ENCODE peak calls at places on chromosomes 1 and 21, in seven cellular contexts. L is keratinocyte, Z is HCT116, T is cardiac muscle cell, U is heart right ventricle, O is left ventricle myocardium inferior, F is body of pancreas. S is an unnamed sample. For H3K36me3, the result is how much of the 10 kb centered on the place peaks cover.

GRCh38 chr21:46542588-46543092 is 62.2 kb downstream of the S100B start:
- DNase-seq in L (no peak), Z (no peak), T (no peak), U (no peak), O (no peak), F (no peak), S (no peak)

GRCh38 chr1:36134805-36135339 is 9.8 kb upstream of the COL8A2 start:
- DNase-seq in L (peak), Z (no peak), T (peak), U (no peak), O (peak), F (peak), S (peak)

GRCh38 chr1:9111957-9112356 is 16.9 kb downstream of the GPR157 start:
- DNase-seq in L (no peak), Z (no peak), T (no peak), U (no peak), O (no peak), F (no peak), S (no peak)

GRCh38 chr1:239795289-239795688 is 296.4 kb upstream of the FMN2 start:
- DNase-seq in L (no peak), Z (no peak), T (no peak), U (no peak), O (no peak), F (no peak), S (no peak)

GRCh38 chr1:100076744-100077143 is 56.0 kb downstream of the SASS6 start:
- DNase-seq in L (no peak), Z (no peak), T (no peak), U (no peak), O (no peak), F (no peak), S (no peak)

GRCh38 chr1:220852408-220852807 is 26.8 kb upstream of the HLX start:
- DNase-seq in L (no peak), Z (no peak), T (no peak), U (no peak), O (no peak), F (no peak), S (no peak)

GRCh38 chr1:153429266-153430165 is 13.2 kb downstream of the S100A7A start:
- DNase-seq in L (no peak), Z (no peak), T (no peak), U (no peak), O (no peak), F (no peak), S (no peak)

GRCh38 chr1:231628207-231628876 is 1.8 kb downstream of the DISC1 start:
- DNase-seq in L (no peak), Z (no peak), T (no peak), U (no peak), O (no peak), F (no peak), S (no peak)

GRCh38 chr1:46298387-46298786 is 5.0 kb downstream of the LRRC41 start:
- DNase-seq in L (no peak), Z (no peak), T (no peak), U (no peak), O (no peak), F (no peak), S (no peak)

GRCh38 chr1:13583964-13584791 is 546 bp downstream of the PDPN start:
- DNase-seq in L (no peak), Z (no peak), T (peak), U (peak), O (peak), F (no peak), S (no peak)

GRCh38 chr1:50493710-50494109 is 70.5 kb upstream of the DMRTA2 start:
- DNase-seq in L (no peak), Z (no peak), T (no peak), U (no peak), O (no peak), F (no peak), S (no peak)

GRCh38 chr1:8171751-8172464 is 145.8 kb upstream of the ERRFI1 start:
- DNase-seq in L (no peak), Z (no peak), T (no peak), U (no peak), O (no peak), F (no peak), S (no peak)

GRCh38 chr1:151989131-151989868 is 4.4 kb downstream of the S100A10 start:
- DNase-seq in L (no peak), Z (no peak), T (no peak), U (peak), O (peak), F (peak), S (peak)

GRCh38 chr1:108897865-108898720 is 21.3 kb downstream of the GPSM2 start:
- DNase-seq in L (no peak), Z (peak), T (peak), U (no peak), O (no peak), F (peak), S (peak)

GRCh38 chr1:156870734-156871133 is 10.1 kb downstream of the NTRK1 start:
- DNase-seq in L (peak), Z (no peak), T (no peak), U (no peak), O (no peak), F (no peak), S (no peak)

GRCh38 chr1:99622702-99623347 is 23.1 kb upstream of the PALMD start:
- DNase-seq in L (no peak), Z (no peak), T (no peak), U (no peak), O (no peak), F (no peak), S (no peak)

GRCh38 chr1:114075082-114075481 is 78.6 kb downstream of the SYT6 start:
- DNase-seq in L (no peak), Z (no peak), T (no peak), U (no peak), O (no peak), F (no peak), S (no peak)

GRCh38 chr1:86499987-86500593 is 31.4 kb downstream of the CLCA1 start:
- DNase-seq in L (no peak), Z (peak), T (peak), U (no peak), O (no peak), F (no peak), S (no peak)

GRCh38 chr1:102742426-102742825 is 365.9 kb downstream of the COL11A1 start:
- DNase-seq in L (no peak), Z (no peak), T (no peak), U (no peak), O (no peak), F (no peak), S (no peak)

GRCh38 chr1:41860214-41860613 is 58.5 kb downstream of the HIVEP3 start:
- DNase-seq in L (no peak), Z (no peak), T (no peak), U (no peak), O (no peak), F (no peak), S (no peak)

GRCh38 chr1:219143735-219144134 is 29.9 kb upstream of the LYPLAL1 start:
- DNase-seq in L (no peak), Z (no peak), T (no peak), U (no peak), O (no peak), F (no peak), S (no peak)

GRCh38 chr1:118563969-118564951 is 379.2 kb upstream of the SPAG17 start:
- DNase-seq in L (no peak), Z (no peak), T (no peak), U (no peak), O (no peak), F (no peak), S (no peak)

GRCh38 chr1:166166400-166166699 is 451 bp downstream of the FAM78B start:
- DNase-seq in L (no peak), Z (no peak), T (no peak), U (no peak), O (no peak), F (no peak), S (no peak)

GRCh38 chr21:34313116-34313515 is 50.7 kb upstream of the KCNE2 start:
- DNase-seq in L (no peak), Z (no peak), T (no peak), U (no peak), O (no peak), F (no peak), S (no peak)

GRCh38 chr1:54309631-54310366 is 96.4 kb downstream of the SSBP3 start:
- DNase-seq in L (no peak), Z (no peak), T (no peak), U (no peak), O (no peak), F (no peak), S (no peak)

GRCh38 chr21:41045534-41046268 is 122.3 kb upstream of the BACE2 start:
- DNase-seq in L (no peak), Z (no peak), T (peak), U (no peak), O (no peak), F (peak), S (peak)

GRCh38 chr1:24783713-24784112 is 38.5 kb downstream of the CLIC4 start:
- DNase-seq in L (no peak), Z (no peak), T (no peak), U (no peak), O (no peak), F (no peak), S (no peak)

GRCh38 chr1:7224644-7225043 is 439.4 kb downstream of the CAMTA1 start:
- DNase-seq in L (no peak), Z (peak), T (no peak), U (peak), O (no peak), F (no peak), S (peak)

GRCh38 chr21:36608251-36608650 is 90.7 kb upstream of the SIM2 start:
- DNase-seq in L (no peak), Z (no peak), T (no peak), U (no peak), O (no peak), F (no peak), S (no peak)

GRCh38 chr1:106613106-106613505 is 443.4 kb upstream of the PRMT6 start:
- DNase-seq in L (no peak), Z (no peak), T (no peak), U (no peak), O (no peak), F (no peak), S (no peak)

GRCh38 chr1:67324068-67324467 is 16.4 kb downstream of the IL12RB2 start:
- DNase-seq in L (no peak), Z (no peak), T (no peak), U (no peak), O (no peak), F (no peak), S (no peak)

GRCh38 chr1:94006604-94007003 is 97.4 kb upstream of the GCLM start:
- DNase-seq in L (no peak), Z (no peak), T (no peak), U (no peak), O (no peak), F (no peak), S (no peak)

GRCh38 chr21:17045214-17045835 is 467.5 kb upstream of the CXADR start:
- DNase-seq in L (no peak), Z (no peak), T (peak), U (no peak), O (no peak), F (no peak), S (no peak)

GRCh38 chr1:145926706-145927072 is 595 bp downstream of the RBM8A start:
- DNase-seq in L (no peak), Z (no peak), T (no peak), U (no peak), O (no peak), F (peak), S (no peak)

GRCh38 chr1:6025269-6026094 is 20.2 kb upstream of the KCNAB2 start:
- DNase-seq in L (peak), Z (no peak), T (no peak), U (no peak), O (no peak), F (no peak), S (no peak)

GRCh38 chr1:196181594-196181878 is 426.7 kb downstream of the KCNT2 start:
- DNase-seq in L (no peak), Z (no peak), T (no peak), U (no peak), O (no peak), F (no peak), S (no peak)

GRCh38 chr1:33220701-33221384 is 35.4 kb upstream of the ZNF362 start:
- DNase-seq in L (peak), Z (peak), T (peak), U (no peak), O (no peak), F (no peak), S (no peak)

GRCh38 chr1:99648107-99648506 is 2.2 kb downstream of the PALMD start:
- DNase-seq in L (no peak), Z (peak), T (no peak), U (peak), O (peak), F (peak), S (no peak)

GRCh38 chr1:92797961-92798360 is 13.1 kb upstream of the EVI5 start:
- DNase-seq in L (no peak), Z (no peak), T (no peak), U (no peak), O (no peak), F (no peak), S (no peak)

GRCh38 chr1:92797297-92797696 is 12.4 kb upstream of the EVI5 start:
- DNase-seq in L (no peak), Z (no peak), T (no peak), U (no peak), O (no peak), F (no peak), S (no peak)

GRCh38 chr1:92791487-92792058 is 6.7 kb upstream of the EVI5 start:
- DNase-seq in L (no peak), Z (no peak), T (no peak), U (no peak), O (no peak), F (no peak), S (no peak)

GRCh38 chr1:92792340-92792782 is 7.5 kb upstream of the EVI5 start:
- DNase-seq in L (no peak), Z (no peak), T (peak), U (no peak), O (no peak), F (no peak), S (no peak)

GRCh38 chr1:92795166-92795565 is 10.3 kb upstream of the EVI5 start:
- DNase-seq in L (no peak), Z (no peak), T (no peak), U (no peak), O (no peak), F (no peak), S (no peak)
- TF ChIP-seq CTCF in L (no peak), Z (no peak), T (no peak), U (no peak), O (no peak), F (no peak), S (no peak)

GRCh38 chr1:19345391-19345790 is 33.3 kb downstream of the SLC66A1 start:
- DNase-seq in L (no peak), Z (no peak), T (no peak), U (no peak), O (no peak), F (no peak), S (no peak)
- H3K36me3 ChIP-seq in L (under half), Z (under half), T (under half), U (under half), O (half or more), F (under half), S (under half)

DNA sequence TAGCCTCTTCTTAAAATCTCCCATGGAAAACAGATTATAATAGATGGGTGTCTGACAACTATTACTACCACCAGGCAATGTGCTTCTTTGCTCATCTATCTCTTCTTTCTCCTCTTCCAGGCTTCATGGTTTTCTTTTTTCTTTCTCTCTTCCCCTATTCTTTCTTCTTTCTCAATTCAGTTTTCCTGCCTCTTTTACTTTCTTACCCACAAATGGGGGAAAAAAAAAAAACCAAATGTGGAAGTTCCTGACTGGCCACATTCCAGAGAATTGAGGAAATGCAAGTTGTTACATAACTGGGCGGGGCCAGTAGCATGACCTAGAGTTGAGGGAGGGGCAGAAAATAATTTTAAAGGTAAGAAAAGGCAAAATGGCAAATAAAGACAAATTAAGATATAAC is 10.9 kb upstream of the SMG7 start:
- DNase-seq in L (no peak), Z (no peak), T (no peak), U (no peak), O (no peak), F (peak), S (no peak)
- H3K27ac ChIP-seq in L (no peak), Z (no peak), T (no peak), U (no peak), O (no peak), F (no peak), S (no peak)

DNA sequence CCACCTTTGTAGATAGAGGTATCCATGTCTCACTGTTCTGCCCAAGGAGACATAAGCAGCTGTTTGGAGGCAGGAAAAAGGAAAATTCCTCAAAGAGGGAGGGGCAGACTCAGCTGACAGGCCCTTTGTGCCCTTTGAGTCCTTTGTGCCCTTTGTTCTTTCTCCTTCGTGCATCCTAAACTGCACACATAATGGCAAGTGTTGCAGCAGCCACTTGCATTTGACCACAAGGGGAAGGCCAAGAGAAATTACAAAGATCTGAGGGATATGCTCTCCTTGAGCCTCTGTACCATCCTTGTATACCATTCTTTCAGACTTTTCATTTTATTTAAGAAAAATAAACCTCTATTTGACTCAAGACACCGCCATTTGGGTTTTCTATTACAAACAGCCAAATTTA is 71.8 kb upstream of the PKN2 start:
- DNase-seq in L (no peak), Z (no peak), T (no peak), U (no peak), O (no peak), F (no peak), S (no peak)
- TF ChIP-seq CTCF in L (no peak), Z (no peak), T (no peak), U (no peak), O (no peak), F (no peak), S (no peak)

GRCh38 chr1:204524986-204525385 is 8.8 kb downstream of the MDM4 start:
- DNase-seq in L (no peak), Z (no peak), T (no peak), U (no peak), O (no peak), F (no peak), S (no peak)

GRCh38 chr1:204529371-204529895 is 13.2 kb downstream of the MDM4 start:
- DNase-seq in L (no peak), Z (no peak), T (no peak), U (no peak), O (no peak), F (no peak), S (no peak)

GRCh38 chr1:204530932-204531331 is 14.7 kb downstream of the MDM4 start:
- DNase-seq in L (no peak), Z (no peak), T (no peak), U (no peak), O (no peak), F (no peak), S (no peak)

GRCh38 chr1:204528241-204528640 is 12.0 kb downstream of the MDM4 start:
- DNase-seq in L (no peak), Z (no peak), T (no peak), U (no peak), O (no peak), F (no peak), S (no peak)

DNA sequence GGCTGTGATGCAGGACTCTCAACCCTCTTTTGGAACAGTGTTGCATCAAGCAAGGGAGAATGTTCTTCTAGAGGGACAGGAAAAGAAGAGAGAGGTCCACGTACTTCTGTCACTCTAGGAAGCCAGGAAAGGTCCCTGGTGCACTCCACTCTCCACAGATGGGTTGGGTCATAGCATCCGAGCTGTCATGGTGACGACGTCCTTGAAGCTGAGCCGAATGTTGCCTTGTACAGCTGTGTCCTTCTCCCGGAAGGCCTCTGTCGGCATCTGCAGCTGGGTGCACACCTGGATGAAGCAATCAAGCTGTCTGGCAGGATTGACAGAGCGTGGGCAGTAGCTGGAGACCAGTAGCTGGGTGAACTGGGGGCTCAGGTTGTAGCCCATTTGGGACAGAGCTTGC is 12.5 kb downstream of the MDM4 start:
- DNase-seq in L (no peak), Z (no peak), T (no peak), U (no peak), O (no peak), F (no peak), S (no peak)
- H3K36me3 ChIP-seq in L (under half), Z (under half), T (half or more), U (under half), O (half or more), F (under half), S (half or more)

DNA sequence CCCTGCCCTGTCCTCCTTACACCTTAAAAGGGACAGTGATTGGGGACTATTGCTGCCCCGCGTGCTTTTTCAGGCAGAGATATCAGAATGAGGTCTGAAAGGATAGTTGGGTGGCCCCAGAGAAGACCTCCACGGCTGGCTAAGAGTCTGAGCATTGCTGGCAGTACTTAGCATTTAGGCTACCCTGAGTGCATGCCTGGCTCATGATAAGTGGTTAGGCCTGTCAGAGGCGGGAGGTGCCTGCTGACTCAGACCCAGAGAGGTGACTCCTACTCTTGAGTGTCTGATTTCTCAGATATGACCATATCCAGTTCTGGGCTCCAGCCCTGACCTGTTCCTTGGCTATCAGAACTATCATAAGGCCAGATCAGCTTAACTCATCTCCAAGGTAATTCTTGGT is 213.7 kb downstream of the PBX1 start:
- DNase-seq in L (peak), Z (peak), T (peak), U (peak), O (peak), F (peak), S (peak)
- H3K27ac ChIP-seq in L (peak), Z (peak), T (peak), U (peak), O (peak), F (peak), S (peak)

GRCh38 chr1:77313491-77313890 is 31.7 kb downstream of the AK5 start:
- DNase-seq in L (no peak), Z (peak), T (peak), U (no peak), O (no peak), F (peak), S (no peak)
- TF ChIP-seq CTCF in L (peak), Z (peak), T (peak), U (no peak), O (peak), F (peak), S (no peak)

S was measured in thyroid gland.